ENCODE peak calls at places on chromosome 14, in four cellular contexts. One of them, this sample, is unnamed.

GRCh38 chr14:20332386-20332945 is 613 bp downstream of the CCNB1IP1 start:
- DNase-seq in thoracic aorta: no peak
- DNase-seq in A549: no peak
- DNase-seq in substantia nigra: peak
- DNase-seq in this sample: no peak

GRCh38 chr14:39267592-39268112 is 33.9 kb downstream of the MIA2 start:
- DNase-seq in thoracic aorta: no peak
- DNase-seq in A549: no peak
- DNase-seq in substantia nigra: no peak
- DNase-seq in this sample: no peak

GRCh38 chr14:86321151-86321550 is 791.2 kb downstream of the FLRT2 start:
- DNase-seq in thoracic aorta: no peak
- DNase-seq in A549: no peak
- DNase-seq in substantia nigra: no peak
- DNase-seq in this sample: no peak

GRCh38 chr14:59265808-59266207 is 77.3 kb downstream of the DAAM1 start:
- DNase-seq in thoracic aorta: no peak
- DNase-seq in A549: no peak
- DNase-seq in substantia nigra: no peak
- DNase-seq in this sample: no peak

GRCh38 chr14:67187826-67188225 is 1.4 kb upstream of the GARIN2 start:
- DNase-seq in thoracic aorta: no peak
- DNase-seq in A549: peak
- DNase-seq in substantia nigra: no peak
- DNase-seq in this sample: no peak

GRCh38 chr14:78982551-78982950 is 812.4 kb downstream of the NRXN3 start:
- DNase-seq in thoracic aorta: no peak
- DNase-seq in A549: no peak
- DNase-seq in substantia nigra: no peak
- DNase-seq in this sample: no peak

GRCh38 chr14:73250781-73251500 is 13.6 kb downstream of the PAPLN start:
- DNase-seq in thoracic aorta: no peak
- DNase-seq in A549: no peak
- DNase-seq in substantia nigra: no peak
- DNase-seq in this sample: no peak

GRCh38 chr14:55288439-55288838 is 17.2 kb downstream of the FBXO34 start:
- DNase-seq in thoracic aorta: no peak
- DNase-seq in A549: no peak
- DNase-seq in substantia nigra: no peak
- DNase-seq in this sample: no peak

GRCh38 chr14:94394594-94395305 is 6.3 kb upstream of the SERPINA1 start:
- DNase-seq in thoracic aorta: no peak
- DNase-seq in A549: no peak
- DNase-seq in substantia nigra: no peak
- DNase-seq in this sample: no peak

GRCh38 chr14:58027904-58028303 is 124.1 kb downstream of the ARMH4 start:
- DNase-seq in thoracic aorta: no peak
- DNase-seq in A549: no peak
- DNase-seq in substantia nigra: no peak
- DNase-seq in this sample: no peak

GRCh38 chr14:62957562-62957961 is 87.7 kb downstream of the KCNH5 start:
- DNase-seq in thoracic aorta: no peak
- DNase-seq in A549: no peak
- DNase-seq in substantia nigra: no peak
- DNase-seq in this sample: no peak

GRCh38 chr14:64506751-64507150 is 2.2 kb downstream of the ZBTB1 start:
- DNase-seq in thoracic aorta: no peak
- DNase-seq in A549: no peak
- DNase-seq in substantia nigra: no peak
- DNase-seq in this sample: no peak

GRCh38 chr14:49051328-49052060 is 534.7 kb downstream of the RPS29 start:
- DNase-seq in thoracic aorta: no peak
- DNase-seq in A549: no peak
- DNase-seq in substantia nigra: no peak
- DNase-seq in this sample: no peak

GRCh38 chr14:34538871-34539406 is 562 bp downstream of the EAPP start:
- DNase-seq in thoracic aorta: no peak
- DNase-seq in A549: no peak
- DNase-seq in substantia nigra: no peak
- DNase-seq in this sample: no peak

GRCh38 chr14:34593740-34594375 is 36.1 kb downstream of the SNX6 start:
- DNase-seq in thoracic aorta: no peak
- DNase-seq in A549: no peak
- DNase-seq in substantia nigra: no peak
- DNase-seq in this sample: no peak

GRCh38 chr14:25911831-25912230 is 686.0 kb downstream of the NOVA1 start:
- DNase-seq in thoracic aorta: no peak
- DNase-seq in A549: no peak
- DNase-seq in substantia nigra: no peak
- DNase-seq in this sample: no peak

GRCh38 chr14:63276492-63277342 is 42.0 kb downstream of the GPHB5 start:
- DNase-seq in thoracic aorta: no peak
- DNase-seq in A549: peak
- DNase-seq in substantia nigra: no peak
- DNase-seq in this sample: no peak

GRCh38 chr14:95319312-95320075 is at the start of gene CLMN:
- DNase-seq in thoracic aorta: no peak
- DNase-seq in A549: peak
- DNase-seq in substantia nigra: no peak
- DNase-seq in this sample: peak

GRCh38 chr14:79583738-79584405 is 627.4 kb downstream of the DIO2 start:
- DNase-seq in thoracic aorta: no peak
- DNase-seq in A549: peak
- DNase-seq in substantia nigra: no peak
- DNase-seq in this sample: no peak

GRCh38 chr14:102540310-102541028 is 30.9 kb upstream of the ANKRD9 start:
- DNase-seq in thoracic aorta: no peak
- DNase-seq in A549: no peak
- DNase-seq in substantia nigra: no peak
- DNase-seq in this sample: no peak

GRCh38 chr14:94548999-94549985 is 11.9 kb upstream of the SERPINA4 start:
- DNase-seq in thoracic aorta: no peak
- DNase-seq in A549: peak
- DNase-seq in substantia nigra: no peak
- DNase-seq in this sample: no peak

GRCh38 chr14:76919431-76919810 is 93.2 kb downstream of the LRRC74A start:
- DNase-seq in thoracic aorta: no peak
- DNase-seq in A549: no peak
- DNase-seq in substantia nigra: no peak
- DNase-seq in this sample: no peak

GRCh38 chr14:77467801-77468200 is 9.9 kb downstream of the AHSA1 start:
- DNase-seq in thoracic aorta: no peak
- DNase-seq in A549: no peak
- DNase-seq in substantia nigra: no peak
- DNase-seq in this sample: no peak

GRCh38 chr14:104134061-104134965 is 4.1 kb upstream of the KIF26A start:
- DNase-seq in thoracic aorta: no peak
- DNase-seq in A549: no peak
- DNase-seq in substantia nigra: no peak
- DNase-seq in this sample: no peak
- H3K27ac ChIP-seq in thoracic aorta: no peak
- H3K27ac ChIP-seq in A549: no peak
- H3K27ac ChIP-seq in substantia nigra: no peak
- H3K27ac ChIP-seq in this sample: no peak

DNA sequence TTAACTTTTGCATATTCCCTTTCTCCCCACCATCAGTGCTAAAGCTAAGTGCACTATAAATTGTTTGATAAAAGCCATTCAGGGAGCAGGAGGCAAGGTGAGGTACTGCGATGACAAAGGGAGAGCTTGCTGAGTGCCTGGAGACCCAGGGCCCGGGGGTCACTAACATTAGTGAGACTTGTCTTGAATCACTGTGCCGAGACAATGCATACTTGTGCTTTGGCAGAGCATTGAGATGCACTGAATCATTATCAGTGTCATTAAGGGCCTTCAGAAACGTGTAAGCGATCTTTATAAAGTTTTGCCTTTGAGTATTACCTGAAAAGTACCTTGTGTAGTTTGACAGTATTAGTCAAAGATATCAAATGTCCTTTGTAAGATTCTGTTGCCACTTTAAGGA is 447.5 kb downstream of the PCNX1 start:
- DNase-seq in thoracic aorta: no peak
- DNase-seq in A549: no peak
- DNase-seq in substantia nigra: no peak
- DNase-seq in this sample: no peak
- H3K27ac ChIP-seq in thoracic aorta: peak
- H3K27ac ChIP-seq in A549: no peak
- H3K27ac ChIP-seq in substantia nigra: no peak
- H3K27ac ChIP-seq in this sample: peak

GRCh38 chr14:69260979-69261605 is 1.1 kb downstream of the GALNT16 start:
- DNase-seq in thoracic aorta: no peak
- DNase-seq in A549: peak
- DNase-seq in substantia nigra: no peak
- DNase-seq in this sample: no peak
- H3K27ac ChIP-seq in thoracic aorta: peak
- H3K27ac ChIP-seq in A549: peak
- H3K27ac ChIP-seq in substantia nigra: no peak
- H3K27ac ChIP-seq in this sample: peak

DNA sequence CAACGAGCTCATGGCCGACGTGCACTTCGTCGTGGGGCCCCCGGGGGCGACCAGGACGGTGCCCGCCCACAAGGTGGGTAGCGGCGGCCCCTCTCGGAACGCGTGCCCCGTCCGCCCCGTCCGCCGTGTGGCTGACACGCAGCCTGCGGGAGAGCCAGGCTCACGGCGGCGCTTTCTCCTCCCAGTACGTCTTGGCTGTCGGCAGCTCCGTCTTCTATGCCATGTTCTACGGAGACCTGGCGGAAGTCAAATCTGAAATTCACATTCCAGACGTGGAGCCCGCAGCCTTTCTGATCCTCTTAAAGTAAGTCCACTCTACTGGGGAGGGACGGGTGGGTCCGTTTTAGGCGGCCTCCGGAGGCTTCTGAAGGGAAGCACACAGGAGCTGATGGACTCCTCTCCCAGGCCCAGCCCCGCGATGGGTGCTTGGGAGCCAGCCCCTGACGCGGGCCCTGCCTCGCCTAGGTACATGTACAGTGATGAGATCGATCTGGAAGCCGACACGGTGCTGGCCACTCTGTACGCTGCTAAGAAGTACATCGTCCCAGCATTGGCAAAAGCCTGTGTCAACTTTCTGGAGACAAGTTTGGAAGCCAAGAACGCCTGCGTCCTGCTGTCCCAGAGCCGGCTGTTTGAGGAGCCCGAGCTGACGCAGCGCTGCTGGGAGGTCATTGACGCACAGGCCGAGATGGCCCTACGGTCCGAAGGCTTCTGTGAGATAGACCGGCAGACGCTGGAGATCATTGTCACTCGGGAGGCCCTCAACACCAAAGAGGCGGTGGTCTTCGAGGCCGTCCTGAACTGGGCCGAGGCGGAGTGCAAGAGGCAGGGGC is 1.1 kb downstream of the BTBD6 start:
- DNase-seq in thoracic aorta: no peak
- DNase-seq in A549: peak
- DNase-seq in substantia nigra: no peak
- DNase-seq in this sample: no peak
- H3K27ac ChIP-seq in thoracic aorta: peak
- H3K27ac ChIP-seq in A549: peak
- H3K27ac ChIP-seq in substantia nigra: no peak
- H3K27ac ChIP-seq in this sample: peak

GRCh38 chr14:104118006-104118844 is 20.2 kb upstream of the KIF26A start:
- DNase-seq in thoracic aorta: no peak
- DNase-seq in A549: no peak
- DNase-seq in substantia nigra: no peak
- DNase-seq in this sample: no peak
- H3K27ac ChIP-seq in thoracic aorta: no peak
- H3K27ac ChIP-seq in A549: no peak
- H3K27ac ChIP-seq in substantia nigra: no peak
- H3K27ac ChIP-seq in this sample: no peak

GRCh38 chr14:98937712-98938505 is 334.1 kb downstream of the BCL11B start:
- DNase-seq in thoracic aorta: no peak
- DNase-seq in A549: no peak
- DNase-seq in substantia nigra: no peak
- DNase-seq in this sample: no peak
- H3K27ac ChIP-seq in thoracic aorta: no peak
- H3K27ac ChIP-seq in A549: no peak
- H3K27ac ChIP-seq in substantia nigra: no peak
- H3K27ac ChIP-seq in this sample: no peak

DNA sequence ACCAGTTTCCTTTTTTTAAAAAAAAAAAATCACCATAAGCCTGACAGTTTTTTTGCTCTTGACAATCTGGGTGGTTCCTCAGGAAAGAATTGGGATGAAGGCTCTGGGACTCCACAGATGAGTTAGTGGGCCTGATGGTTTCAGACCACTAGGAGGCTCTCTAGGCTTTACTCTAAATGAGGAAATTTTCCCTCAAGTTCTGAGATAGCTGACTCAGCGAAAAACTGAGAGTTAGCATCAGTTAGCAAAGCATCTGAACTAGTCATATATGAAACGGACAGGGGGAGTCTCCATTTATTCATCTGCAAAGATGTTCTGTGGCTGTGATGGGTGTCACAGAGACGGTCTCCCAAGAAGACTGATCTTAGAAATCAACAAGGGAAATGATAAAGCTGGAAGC is 314.3 kb upstream of the OR4E1 start:
- DNase-seq in thoracic aorta: no peak
- DNase-seq in A549: peak
- DNase-seq in substantia nigra: no peak
- DNase-seq in this sample: no peak
- H3K27ac ChIP-seq in thoracic aorta: no peak
- H3K27ac ChIP-seq in A549: no peak
- H3K27ac ChIP-seq in substantia nigra: no peak
- H3K27ac ChIP-seq in this sample: no peak

GRCh38 chr14:91305650-91306431 is 61.3 kb upstream of the GPR68 start:
- DNase-seq in thoracic aorta: no peak
- DNase-seq in A549: no peak
- DNase-seq in substantia nigra: no peak
- DNase-seq in this sample: no peak

GRCh38 chr14:91303091-91303923 is 58.8 kb upstream of the GPR68 start:
- DNase-seq in thoracic aorta: no peak
- DNase-seq in A549: peak
- DNase-seq in substantia nigra: no peak
- DNase-seq in this sample: no peak

GRCh38 chr14:91302391-91302790 is 57.9 kb upstream of the GPR68 start:
- DNase-seq in thoracic aorta: no peak
- DNase-seq in A549: no peak
- DNase-seq in substantia nigra: no peak
- DNase-seq in this sample: no peak

GRCh38 chr14:91306547-91306946 is 62.0 kb upstream of the GPR68 start:
- DNase-seq in thoracic aorta: no peak
- DNase-seq in A549: no peak
- DNase-seq in substantia nigra: no peak
- DNase-seq in this sample: no peak

GRCh38 chr14:91303924-91304229 is 59.4 kb upstream of the GPR68 start:
- DNase-seq in thoracic aorta: no peak
- DNase-seq in A549: no peak
- DNase-seq in substantia nigra: no peak
- DNase-seq in this sample: no peak
- H3K27ac ChIP-seq in thoracic aorta: no peak
- H3K27ac ChIP-seq in A549: no peak
- H3K27ac ChIP-seq in substantia nigra: no peak
- H3K27ac ChIP-seq in this sample: no peak